ENCODE peak calls at places on chromosomes 4 and X, in ten cellular contexts. D, A, F, X, P, H, G, S, B and U are unnamed samples.

GRCh38 chrX:64204701-64205440 is 637 bp downstream of the AMER1 start:
- DNase-seq in D (peak), A (peak), F (peak), X (no peak), P (peak), H (peak), G (no peak), S (peak), B (peak), U (peak)

GRCh38 chrX:48924270-48924669 is 5.4 kb upstream of the PIM2 start:
- DNase-seq in D (no peak), A (no peak), F (no peak), X (no peak), P (no peak), H (no peak), G (no peak), S (no peak), B (no peak), U (no peak)

GRCh38 chr4:141540643-141541042 is 95.7 kb upstream of the IL15 start:
- DNase-seq in D (peak), A (peak), F (no peak), X (no peak), P (no peak), H (no peak), G (no peak), S (no peak), B (no peak), U (no peak)

GRCh38 chrX:40008841-40009461 is 88.8 kb downstream of the BCOR start:
- DNase-seq in D (no peak), A (peak), F (peak), X (peak), P (peak), H (no peak), G (no peak), S (no peak), B (no peak), U (no peak)

GRCh38 chr4:156291317-156291716 is 337.7 kb upstream of the CTSO start:
- DNase-seq in D (peak), A (peak), F (no peak), X (no peak), P (no peak), H (peak), G (no peak), S (no peak), B (no peak), U (no peak)

GRCh38 chr4:1205641-1206298 is 33.4 kb upstream of the SPON2 start:
- DNase-seq in D (no peak), A (no peak), F (peak), X (peak), P (no peak), H (no peak), G (no peak), S (no peak), B (peak), U (no peak)

GRCh38 chrX:124212622-124213021 is 119.8 kb upstream of the TEX13D start:
- DNase-seq in D (no peak), A (no peak), F (peak), X (no peak), P (peak), H (no peak), G (no peak), S (no peak), B (no peak), U (no peak)

GRCh38 chr4:4876945-4877661 is 17.6 kb downstream of the MSX1 start:
- DNase-seq in D (no peak), A (no peak), F (no peak), X (no peak), P (no peak), H (no peak), G (no peak), S (no peak), B (no peak), U (no peak)

GRCh38 chr4:139933541-139933940 is 220.4 kb downstream of the MAML3 start:
- DNase-seq in D (no peak), A (no peak), F (no peak), X (no peak), P (no peak), H (no peak), G (no peak), S (no peak), B (no peak), U (no peak)

GRCh38 chr4:3365326-3365725 is 72.5 kb downstream of the RGS12 start:
- DNase-seq in D (no peak), A (no peak), F (no peak), X (no peak), P (no peak), H (no peak), G (no peak), S (no peak), B (no peak), U (no peak)

GRCh38 chr4:109557433-109557832 is 2.6 kb upstream of the MCUB start:
- DNase-seq in D (no peak), A (no peak), F (no peak), X (peak), P (no peak), H (no peak), G (no peak), S (no peak), B (no peak), U (no peak)

GRCh38 chr4:8912506-8912905 is 40.9 kb upstream of the HMX1 start:
- DNase-seq in D (no peak), A (no peak), F (no peak), X (no peak), P (peak), H (no peak), G (no peak), S (no peak), B (peak), U (no peak)

GRCh38 chr4:153140294-153140693 is 63.9 kb upstream of the TRIM2 start:
- DNase-seq in D (no peak), A (no peak), F (no peak), X (no peak), P (no peak), H (peak), G (no peak), S (no peak), B (no peak), U (no peak)